ENCODE peak calls at places on chromosomes 13 and 19, in five cellular contexts. P is activated T-cell treated with anti-CD3 and anti-CD28 coated beads for 24 hours, V is iPS DF 6.9, Z is NCI-H2081, D is right cardiac atrium. M is an unnamed sample.

GRCh38 chr19:35002037-35002535 is 2.0 kb downstream of the GRAMD1A start:
- DNase-seq in D (no peak), Z (no peak), V (no peak), P (no peak), M (no peak)

GRCh38 chr19:46466536-46467199 is 4.7 kb downstream of the PNMA8A start:
- DNase-seq in V (no peak), Z (no peak), P (no peak), D (peak), M (no peak)

GRCh38 chr13:22047785-22048104 is 376.9 kb downstream of the FGF9 start:
- DNase-seq in V (no peak), D (no peak), Z (no peak), P (no peak), M (no peak)

GRCh38 chr19:31448221-31448657 is 99.0 kb upstream of the TSHZ3 start:
- DNase-seq in D (peak), P (no peak), Z (no peak), V (no peak), M (no peak)

GRCh38 chr13:78625384-78625783 is 22.0 kb upstream of the POU4F1 start:
- DNase-seq in P (no peak), V (no peak), Z (no peak), D (no peak), M (no peak)

GRCh38 chr13:113178070-113178895 is 19.8 kb downstream of the PROZ start:
- DNase-seq in V (no peak), Z (no peak), P (no peak), D (no peak), M (no peak)

GRCh38 chr19:3528080-3528479 is 10.9 kb upstream of the TEKTIP1 start:
- DNase-seq in V (no peak), Z (no peak), D (no peak), P (no peak), M (no peak)

GRCh38 chr13:113458218-113459065 is 5.2 kb upstream of the ADPRHL1 start:
- DNase-seq in Z (no peak), P (no peak), V (no peak), D (peak), M (no peak)

GRCh38 chr13:33139186-33139585 is 123.0 kb downstream of the KL start:
- DNase-seq in D (peak), P (no peak), Z (no peak), V (no peak), M (no peak)

GRCh38 chr19:30244533-30244932 is 127.7 kb upstream of the ZNF536 start:
- DNase-seq in P (no peak), Z (no peak), D (no peak), V (no peak), M (no peak)

GRCh38 chr19:38731654-38732301 is 12.5 kb downstream of the CAPN12 start:
- DNase-seq in D (no peak), V (no peak), Z (peak), P (no peak), M (no peak)

GRCh38 chr13:112210401-112210800 is 143.5 kb downstream of the SOX1 start:
- DNase-seq in D (no peak), Z (no peak), P (no peak), V (no peak), M (no peak)

GRCh38 chr13:39909634-39910033 is 254.2 kb downstream of the COG6 start:
- DNase-seq in D (no peak), V (no peak), Z (no peak), P (no peak), M (no peak)

GRCh38 chr19:850221-850978 is 1.7 kb upstream of the ELANE start:
- DNase-seq in V (no peak), P (no peak), D (peak), Z (no peak), M (no peak)

GRCh38 chr19:10961073-10961762 is 388 bp downstream of the SMARCA4 start:
- DNase-seq in Z (peak), P (peak), D (no peak), V (no peak), M (no peak)

GRCh38 chr13:65378943-65379519 is 1851.1 kb downstream of the PCDH9 start:
- DNase-seq in P (no peak), D (no peak), V (no peak), Z (peak), M (no peak)

GRCh38 chr13:103044054-103044453 is 22.2 kb downstream of the SLC10A2 start:
- DNase-seq in D (no peak), P (no peak), Z (no peak), V (no peak), M (no peak)

GRCh38 chr19:38228491-38229439 is 4.7 kb upstream of the DPF1 start:
- DNase-seq in D (no peak), Z (no peak), V (no peak), P (no peak), M (peak)

GRCh38 chr19:18122860-18123795 is 25.6 kb downstream of the MAST3 start:
- DNase-seq in D (peak), P (no peak), Z (no peak), V (no peak), M (no peak)

GRCh38 chr13:65468628-65469027 is 1761.5 kb downstream of the PCDH9 start:
- DNase-seq in P (no peak), V (no peak), D (no peak), Z (no peak), M (no peak)

GRCh38 chr13:61204025-61204424 is 211.6 kb downstream of the PCDH20 start:
- DNase-seq in D (no peak), V (no peak), Z (no peak), P (no peak), M (no peak)

GRCh38 chr13:114144606-114145244 is 12.3 kb upstream of the RASA3 start:
- DNase-seq in Z (no peak), P (no peak), D (no peak), V (no peak), M (no peak)

GRCh38 chr19:49436381-49437017 is 4.8 kb downstream of the SLC17A7 start:
- DNase-seq in V (peak), D (no peak), Z (no peak), P (no peak), M (peak)

GRCh38 chr13:64912141-64912540 is 2318.0 kb downstream of the PCDH9 start:
- DNase-seq in Z (no peak), P (no peak), V (no peak), D (no peak), M (no peak)

GRCh38 chr19:35044317-35045117 is 3.0 kb downstream of the HPN start:
- DNase-seq in D (peak), Z (peak), P (peak), V (no peak), M (peak)

GRCh38 chr19:17931532-17932191 is 1.2 kb upstream of the CCDC124 start:
- DNase-seq in P (no peak), D (no peak), V (peak), Z (no peak), M (peak)

M was measured in H1.